ENCODE peak calls at places on chromosome 4, in ten cellular contexts. L is H9, K is stomach, E is fibroblast of lung, N is K562, R is lower lobe of right lung, F is OCI-LY7, C is lung, G is heart right ventricle, X is A549. W is an unnamed sample.
A peak's percentile ranks its signal among the peaks of the same experiment; 100 is the strongest.

GRCh38 chr4:91288702-91289311 is 1015.0 kb upstream of the GRID2 start:
- DNase-seq in F (no peak), N (no peak), K (no peak), E (no peak), R (no peak), L (no peak), X (no peak), C (no peak), G (no peak), W (no peak)

GRCh38 chr4:48093949-48094550 is 40.0 kb downstream of the TXK start:
- DNase-seq in G (no peak), E (no peak), L (no peak), C (no peak), R (no peak), N (no peak), F (no peak), K (no peak), X (peak; percentile 14), W (no peak)

GRCh38 chr4:99946346-99947189 is at the start of gene DNAJB14:
- DNase-seq in K (peak; percentile 83), F (peak; percentile 83), R (peak; percentile 87), X (no peak), E (peak; percentile 75), C (peak; percentile 79), L (peak; percentile 80), N (peak; percentile 82), G (peak; percentile 86), W (peak; percentile 78)

GRCh38 chr4:53863731-53864130 is 200.7 kb downstream of the CHIC2 start:
- DNase-seq in N (no peak), C (no peak), K (no peak), X (no peak), L (no peak), F (no peak), R (no peak), G (peak; percentile 7), E (peak; percentile 70), W (peak; percentile 7)

GRCh38 chr4:76663794-76664193 is 228.8 kb downstream of the SHROOM3 start:
- DNase-seq in G (no peak), R (no peak), E (no peak), X (no peak), F (no peak), K (peak; percentile 59), L (no peak), C (no peak), N (no peak), W (no peak)

GRCh38 chr4:180827610-180828009 is 1415.6 kb upstream of the TENM3 start:
- DNase-seq in C (no peak), L (peak; percentile 29), G (no peak), R (no peak), F (no peak), K (no peak), X (no peak), E (peak; percentile 52), N (no peak), W (no peak)

GRCh38 chr4:112519689-112520597 is 4.0 kb upstream of the NEUROG2 start:
- DNase-seq in L (peak; percentile 75), N (no peak), E (no peak), R (no peak), G (no peak), C (no peak), X (no peak), F (no peak), K (no peak), W (no peak)

GRCh38 chr4:98150092-98150761 is 7.0 kb upstream of the STPG2 start:
- DNase-seq in E (peak; percentile 46), F (no peak), C (no peak), L (no peak), N (no peak), G (no peak), X (no peak), R (no peak), K (no peak), W (no peak)

GRCh38 chr4:70515342-70516245 is 2.8 kb upstream of the AMTN start:
- DNase-seq in X (no peak), C (no peak), R (no peak), K (no peak), E (no peak), G (no peak), N (no peak), L (no peak), F (no peak), W (no peak)

DNA sequence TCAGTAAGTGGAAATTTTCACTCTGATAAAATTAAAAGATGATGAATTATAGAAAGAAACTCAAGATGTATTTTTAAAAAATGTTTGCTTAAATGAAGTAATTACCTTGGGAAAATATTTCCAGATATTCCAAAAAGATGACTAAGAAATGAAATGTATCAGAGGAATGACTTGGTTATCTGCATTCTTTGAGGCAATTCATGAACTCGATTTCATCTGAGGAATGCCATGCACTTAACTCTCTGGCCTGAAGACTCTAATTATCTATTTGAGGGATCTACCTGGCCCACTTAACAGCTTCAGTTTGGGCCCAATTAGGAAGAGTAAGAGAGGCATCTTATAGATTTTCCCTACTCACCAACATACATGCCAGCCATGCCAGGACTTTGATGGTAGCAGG is 182.3 kb downstream of the INPP4B start:
- DNase-seq in F (no peak), G (no peak), N (no peak), K (no peak), X (no peak), L (no peak), R (no peak), C (no peak), E (no peak), W (no peak)
- H3K9me3 ChIP-seq in F (no peaks in the 10 kb centered on the region), G (peaks cover 19% of the 10 kb centered on the region), N (no peaks in the 10 kb centered on the region), K (no peaks in the 10 kb centered on the region), X (peaks cover 8% of the 10 kb centered on the region), L (no peaks in the 10 kb centered on the region), R (peaks cover 10% of the 10 kb centered on the region), C (peaks cover under 1% of the 10 kb centered on the region), E (no peaks in the 10 kb centered on the region), W (no peaks in the 10 kb centered on the region)

DNA sequence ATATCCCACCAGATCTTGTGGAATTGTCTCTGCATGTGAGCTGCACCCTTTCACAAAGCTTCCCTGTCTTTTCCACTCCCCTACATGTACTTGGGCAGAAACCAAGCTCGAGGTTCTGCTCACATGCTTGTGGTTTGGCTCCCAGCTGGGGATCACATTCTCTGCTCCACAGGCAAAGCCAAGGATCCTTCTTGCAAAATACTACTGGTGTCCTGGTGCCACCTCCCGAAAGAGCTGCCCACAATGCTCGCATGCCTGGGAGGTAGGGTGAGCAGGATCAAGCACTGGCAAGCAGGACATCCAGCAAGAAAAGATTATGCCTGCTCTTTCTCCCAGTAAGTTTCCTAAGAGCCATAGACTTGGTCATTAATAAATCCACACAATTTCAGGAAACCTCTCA is 45.1 kb upstream of the PPARGC1A start:
- DNase-seq in N (no peak), L (no peak), E (peak; percentile 98), G (peak; percentile 47), C (peak; percentile 74), R (peak; percentile 58), X (no peak), K (peak; percentile 75), F (no peak), W (no peak)
- H3K4me1 ChIP-seq in N (no peaks in the 10 kb centered on the region), L (peaks cover 22% of the 10 kb centered on the region), E (peaks cover 7% of the 10 kb centered on the region), G (peaks cover 21% of the 10 kb centered on the region), C (peaks cover 4% of the 10 kb centered on the region), R (peaks cover 11% of the 10 kb centered on the region), X (no peaks in the 10 kb centered on the region), K (peaks cover 35% of the 10 kb centered on the region), F (no peaks in the 10 kb centered on the region), W (peaks cover 4% of the 10 kb centered on the region)

DNA sequence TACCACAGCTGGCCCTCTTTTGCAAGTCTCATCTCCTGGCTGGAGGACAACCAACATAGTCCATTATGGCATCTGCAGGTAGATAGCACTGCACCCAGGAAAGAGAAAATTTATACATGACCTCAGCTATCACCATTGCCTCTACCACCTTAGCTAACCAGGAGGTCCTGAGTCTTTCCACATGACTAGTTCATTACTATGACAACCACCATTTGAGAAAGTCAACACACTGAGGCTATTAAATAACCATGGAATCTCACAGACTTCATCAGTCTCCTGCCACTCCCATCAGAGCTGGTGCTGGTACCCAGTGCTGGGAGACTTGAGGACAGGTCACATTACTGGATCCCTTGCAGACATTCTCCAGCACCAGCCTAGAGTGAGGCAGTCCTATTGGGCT is 285.9 kb downstream of the GBA3 start:
- DNase-seq in F (no peak), C (no peak), G (no peak), N (no peak), K (no peak), R (no peak), L (no peak), X (no peak), E (no peak), W (no peak)
- H3K9me3 ChIP-seq in F (no peaks in the 10 kb centered on the region), C (peaks cover 5% of the 10 kb centered on the region), G (peaks cover 31% of the 10 kb centered on the region), N (no peaks in the 10 kb centered on the region), K (no peaks in the 10 kb centered on the region), R (peaks cover 5% of the 10 kb centered on the region), L (no peaks in the 10 kb centered on the region), X (no peaks in the 10 kb centered on the region), E (no peaks in the 10 kb centered on the region), W (no peaks in the 10 kb centered on the region)

DNA sequence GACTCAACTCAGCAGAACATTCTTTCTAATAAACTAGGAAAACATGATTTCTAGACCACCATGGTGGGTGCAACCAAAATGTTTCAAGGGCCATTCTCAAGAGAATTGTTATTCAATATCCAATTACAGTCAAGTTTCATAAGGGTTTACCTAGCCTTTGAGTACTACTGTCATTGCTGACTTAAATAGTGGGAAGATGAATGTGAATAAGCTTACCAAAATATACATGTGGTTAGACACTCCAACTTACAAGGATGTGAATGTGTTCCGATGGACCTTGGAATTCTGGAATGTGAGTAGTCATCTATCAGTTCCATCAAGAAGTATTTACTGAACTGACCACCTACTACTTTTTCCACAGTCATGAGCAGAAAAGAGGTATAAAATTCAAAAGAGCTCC is 16.9 kb downstream of the SH3RF1 start:
- DNase-seq in F (no peak), R (no peak), N (no peak), E (peak; percentile 79), C (no peak), G (no peak), K (no peak), X (no peak), L (no peak), W (no peak)
- H3K4me1 ChIP-seq in F (no peaks in the 10 kb centered on the region), R (peaks cover 93% of the 10 kb centered on the region), N (no peaks in the 10 kb centered on the region), E (peaks cover 38% of the 10 kb centered on the region), C (peaks cover 48% of the 10 kb centered on the region), G (peaks cover 73% of the 10 kb centered on the region), K (peaks cover 64% of the 10 kb centered on the region), X (peaks cover 92% of the 10 kb centered on the region), L (peaks cover 17% of the 10 kb centered on the region), W (peaks cover 58% of the 10 kb centered on the region)

GRCh38 chr4:629916-630641 is 4.7 kb downstream of the PDE6B start:
- DNase-seq in K (no peak), L (peak; percentile 14), F (no peak), G (no peak), X (no peak), N (no peak), R (no peak), E (no peak), C (no peak), W (no peak)
- H3K9me3 ChIP-seq in K (no peaks in the 10 kb centered on the region), L (no peaks in the 10 kb centered on the region), F (no peaks in the 10 kb centered on the region), G (peaks cover 4% of the 10 kb centered on the region), X (no peaks in the 10 kb centered on the region), N (no peaks in the 10 kb centered on the region), R (no peaks in the 10 kb centered on the region), E (no peaks in the 10 kb centered on the region), C (no peaks in the 10 kb centered on the region), W (no peaks in the 10 kb centered on the region)

GRCh38 chr4:93897559-93897958 is 69.0 kb downstream of the ATOH1 start:
- DNase-seq in R (no peak), L (no peak), X (peak; percentile 7), G (no peak), E (no peak), N (peak; percentile 9), C (no peak), F (peak; percentile 22), K (no peak), W (no peak)
- H3K4me1 ChIP-seq in R (no peaks in the 10 kb centered on the region), L (no peaks in the 10 kb centered on the region), X (no peaks in the 10 kb centered on the region), G (no peaks in the 10 kb centered on the region), E (no peaks in the 10 kb centered on the region), N (no peaks in the 10 kb centered on the region), C (no peaks in the 10 kb centered on the region), F (no peaks in the 10 kb centered on the region), K (no peaks in the 10 kb centered on the region), W (no peaks in the 10 kb centered on the region)

W was measured in BE2C.